ENCODE peak calls at places on chromosome 6, in four cellular contexts. K, N, V and D are unnamed samples.
A peak's percentile ranks its signal among the peaks of the same experiment; 100 is the strongest.

GRCh38 chr6:12278915-12279314 is 11.2 kb upstream of the EDN1 start:
- DNase-seq in K (no peak), N (no peak), V (no peak), D (no peak)

GRCh38 chr6:124963416-124964083 is 1.3 kb downstream of the RNF217 start:
- DNase-seq in K (no peak), N (no peak), V (no peak), D (no peak)

GRCh38 chr6:551405-551804 is 105.5 kb downstream of the HUS1B start:
- DNase-seq in K (no peak), N (peak; percentile 21), V (no peak), D (no peak)

GRCh38 chr6:38268342-38268741 is 371.4 kb downstream of the BTBD9 start:
- DNase-seq in K (no peak), N (no peak), V (no peak), D (no peak)

GRCh38 chr6:112296122-112296521 is 41.8 kb upstream of the LAMA4 start:
- DNase-seq in K (peak; percentile 8), N (peak; percentile 58), V (no peak), D (no peak)

GRCh38 chr6:36865835-36866234 is 8.8 kb downstream of the PPIL1 start:
- DNase-seq in K (no peak), N (no peak), V (no peak), D (no peak)

GRCh38 chr6:149925253-149925973 is 2.5 kb upstream of the RAET1G start:
- DNase-seq in K (no peak), N (no peak), V (no peak), D (no peak)

GRCh38 chr6:33665957-33666356 is 44.8 kb downstream of the ITPR3 start:
- DNase-seq in K (no peak), N (no peak), V (no peak), D (no peak)

GRCh38 chr6:66496659-66497058 is 789.6 kb upstream of the EYS start:
- DNase-seq in K (no peak), N (peak; percentile 16), V (no peak), D (no peak)

GRCh38 chr6:92507552-92507951 is 911.8 kb downstream of the EPHA7 start:
- DNase-seq in K (no peak), N (no peak), V (no peak), D (no peak)

GRCh38 chr6:37774028-37774680 is 45.4 kb upstream of the ZFAND3 start:
- DNase-seq in K (no peak), N (no peak), V (no peak), D (no peak)

GRCh38 chr6:103273048-103273447 is 1586.7 kb downstream of the HACE1 start:
- DNase-seq in K (no peak), N (no peak), V (no peak), D (peak; percentile 16)

GRCh38 chr6:31578461-31579118 is 3.2 kb downstream of the TNF start:
- DNase-seq in K (no peak), N (no peak), V (no peak), D (no peak)

GRCh38 chr6:149615805-149616204 is 32.7 kb downstream of the KATNA1 start:
- DNase-seq in K (no peak), N (no peak), V (no peak), D (no peak)

GRCh38 chr6:5511924-5512323 is 250.6 kb downstream of the FARS2 start:
- DNase-seq in K (no peak), N (no peak), V (no peak), D (no peak)

GRCh38 chr6:90284236-90284744 is 12.4 kb downstream of the BACH2 start:
- DNase-seq in K (no peak), N (peak; percentile 75), V (peak; percentile 16), D (no peak)

GRCh38 chr6:21265264-21266044 is 328.1 kb upstream of the SOX4 start:
- DNase-seq in K (no peak), N (no peak), V (no peak), D (no peak)

GRCh38 chr6:121760640-121761213 is 325.3 kb downstream of the GJA1 start:
- DNase-seq in K (no peak), N (no peak), V (no peak), D (no peak)

GRCh38 chr6:7727951-7728854 is 2.3 kb downstream of the BMP6 start:
- DNase-seq in K (peak; percentile 28), N (no peak), V (no peak), D (peak; percentile 43)

GRCh38 chr6:148657053-148657452 is 89.8 kb upstream of the UST start:
- DNase-seq in K (no peak), N (no peak), V (no peak), D (no peak)

GRCh38 chr6:24836116-24836515 is 37.4 kb upstream of the ARMH2 start:
- DNase-seq in K (no peak), N (no peak), V (no peak), D (peak; percentile 37)

GRCh38 chr6:14921170-14921569 is 324.7 kb upstream of the JARID2 start:
- DNase-seq in K (peak; percentile 40), N (no peak), V (no peak), D (no peak)

GRCh38 chr6:115370202-115370601 is 690.5 kb downstream of the FRK start:
- DNase-seq in K (no peak), N (no peak), V (no peak), D (no peak)

GRCh38 chr6:167695831-167696230 is 130.9 kb upstream of the AFDN start:
- DNase-seq in K (no peak), N (no peak), V (no peak), D (no peak)

GRCh38 chr6:109713097-109713496 is 22.0 kb downstream of the FIG4 start:
- DNase-seq in K (no peak), N (no peak), V (no peak), D (no peak)

GRCh38 chr6:4972438-4972837 is 31.4 kb downstream of the RPP40 start:
- DNase-seq in K (no peak), N (no peak), V (no peak), D (no peak)

GRCh38 chr6:126640356-126640755 is 300.4 kb downstream of the CENPW start:
- DNase-seq in K (no peak), N (no peak), V (no peak), D (no peak)

GRCh38 chr6:28008053-28008452 is 51.0 kb downstream of the OR2B6 start:
- DNase-seq in K (no peak), N (no peak), V (no peak), D (no peak)